ENCODE peak calls at places on chromosomes 7 and 10, in seven cellular contexts. One of them, this sample, is unnamed.

GRCh38 chr10:122154733-122155366 is 116.2 kb upstream of the BTBD16 start:
- DNase-seq in H1: no peak
- DNase-seq in stomach: no peak
- DNase-seq in suprapubic skin: no peak
- DNase-seq in ovary: no peak
- DNase-seq in transverse colon: no peak
- DNase-seq in A549: no peak
- DNase-seq in this sample: peak; percentile 48

GRCh38 chr7:90973146-90973545 is 291.1 kb upstream of the FZD1 start:
- DNase-seq in ovary: no peak
- DNase-seq in stomach: no peak
- DNase-seq in H1: no peak
- DNase-seq in A549: no peak
- DNase-seq in suprapubic skin: no peak
- DNase-seq in transverse colon: no peak
- DNase-seq in this sample: no peak

GRCh38 chr10:15844517-15844916 is 15.8 kb downstream of the MINDY3 start:
- DNase-seq in H1: no peak
- DNase-seq in A549: no peak
- DNase-seq in transverse colon: no peak
- DNase-seq in suprapubic skin: no peak
- DNase-seq in ovary: no peak
- DNase-seq in stomach: no peak
- DNase-seq in this sample: no peak

GRCh38 chr7:46432666-46433065 is 511.6 kb upstream of the IGFBP3 start:
- DNase-seq in ovary: no peak
- DNase-seq in H1: no peak
- DNase-seq in suprapubic skin: no peak
- DNase-seq in A549: peak; percentile 10
- DNase-seq in stomach: no peak
- DNase-seq in transverse colon: no peak
- DNase-seq in this sample: no peak

GRCh38 chr7:81500631-81501030 is 269.2 kb downstream of the HGF start:
- DNase-seq in suprapubic skin: no peak
- DNase-seq in transverse colon: no peak
- DNase-seq in A549: no peak
- DNase-seq in ovary: no peak
- DNase-seq in stomach: no peak
- DNase-seq in H1: no peak
- DNase-seq in this sample: no peak

GRCh38 chr10:97683556-97684357 is 3.3 kb downstream of the AVPI1 start:
- DNase-seq in suprapubic skin: no peak
- DNase-seq in H1: no peak
- DNase-seq in transverse colon: peak; percentile 68
- DNase-seq in ovary: no peak
- DNase-seq in stomach: peak; percentile 37
- DNase-seq in A549: peak; percentile 47
- DNase-seq in this sample: peak; percentile 26

GRCh38 chr7:131652934-131653333 is 96.5 kb upstream of the PODXL start:
- DNase-seq in suprapubic skin: no peak
- DNase-seq in transverse colon: no peak
- DNase-seq in A549: no peak
- DNase-seq in H1: no peak
- DNase-seq in stomach: no peak
- DNase-seq in ovary: no peak
- DNase-seq in this sample: no peak

GRCh38 chr10:119872860-119873671 is 423 bp upstream of the MCMBP start:
- DNase-seq in stomach: peak; percentile 89
- DNase-seq in A549: peak; percentile 49
- DNase-seq in suprapubic skin: peak; percentile 86
- DNase-seq in transverse colon: peak; percentile 91
- DNase-seq in ovary: peak; percentile 83
- DNase-seq in H1: no peak
- DNase-seq in this sample: peak; percentile 73

GRCh38 chr7:28200598-28200997 is 20.0 kb upstream of the JAZF1 start:
- DNase-seq in A549: no peak
- DNase-seq in H1: no peak
- DNase-seq in suprapubic skin: no peak
- DNase-seq in stomach: no peak
- DNase-seq in ovary: no peak
- DNase-seq in transverse colon: no peak
- DNase-seq in this sample: no peak

GRCh38 chr7:45924283-45924682 is 3.2 kb upstream of the IGFBP3 start:
- DNase-seq in stomach: no peak
- DNase-seq in H1: no peak
- DNase-seq in A549: peak; percentile 67
- DNase-seq in suprapubic skin: no peak
- DNase-seq in ovary: no peak
- DNase-seq in transverse colon: no peak
- DNase-seq in this sample: no peak

GRCh38 chr7:75793676-75794075 is 19.9 kb downstream of the CCL24 start:
- DNase-seq in H1: no peak
- DNase-seq in stomach: no peak
- DNase-seq in suprapubic skin: no peak
- DNase-seq in transverse colon: no peak
- DNase-seq in A549: no peak
- DNase-seq in ovary: no peak
- DNase-seq in this sample: no peak

GRCh38 chr7:157399086-157399687 is 62.4 kb downstream of the DNAJB6 start:
- DNase-seq in stomach: no peak
- DNase-seq in H1: no peak
- DNase-seq in A549: no peak
- DNase-seq in suprapubic skin: no peak
- DNase-seq in ovary: no peak
- DNase-seq in transverse colon: no peak
- DNase-seq in this sample: no peak

GRCh38 chr7:152743600-152743999 is 16.0 kb upstream of the ACTR3B start:
- DNase-seq in stomach: no peak
- DNase-seq in A549: no peak
- DNase-seq in transverse colon: no peak
- DNase-seq in ovary: no peak
- DNase-seq in suprapubic skin: peak; percentile 19
- DNase-seq in H1: no peak
- DNase-seq in this sample: no peak

GRCh38 chr7:152751449-152752141 is 8.0 kb upstream of the ACTR3B start:
- DNase-seq in H1: no peak
- DNase-seq in A549: no peak
- DNase-seq in ovary: no peak
- DNase-seq in transverse colon: no peak
- DNase-seq in suprapubic skin: no peak
- DNase-seq in stomach: no peak
- DNase-seq in this sample: no peak

GRCh38 chr7:152752513-152752912 is 7.0 kb upstream of the ACTR3B start:
- DNase-seq in suprapubic skin: no peak
- DNase-seq in A549: no peak
- DNase-seq in transverse colon: no peak
- DNase-seq in H1: no peak
- DNase-seq in stomach: no peak
- DNase-seq in ovary: no peak
- DNase-seq in this sample: no peak

DNA sequence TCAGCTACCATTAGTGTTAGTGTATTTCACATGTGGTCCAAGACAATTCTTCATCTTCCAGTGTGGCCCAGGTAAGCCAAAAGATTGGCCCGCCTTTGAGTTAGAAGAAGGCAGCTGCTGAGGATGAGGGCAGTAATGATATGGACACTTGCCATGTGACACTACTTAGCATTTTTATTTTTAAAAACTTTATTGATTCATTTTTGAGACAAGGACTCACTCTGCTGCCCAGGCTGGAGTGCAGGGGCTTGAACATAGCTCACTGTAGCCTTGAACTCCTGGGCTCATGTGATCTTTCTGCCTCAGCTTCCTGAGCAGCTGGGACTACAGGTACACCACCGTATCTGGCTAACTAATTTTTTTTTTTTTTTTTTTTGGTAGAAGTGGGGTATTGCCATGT is 12.3 kb upstream of the ACTR3B start:
- DNase-seq in transverse colon: no peak
- DNase-seq in stomach: no peak
- DNase-seq in H1: no peak
- DNase-seq in ovary: no peak
- DNase-seq in A549: no peak
- DNase-seq in suprapubic skin: no peak
- DNase-seq in this sample: no peak
- TF ChIP-seq EP300 in transverse colon: no peak
- TF ChIP-seq EP300 in stomach: no peak
- TF ChIP-seq EP300 in H1: no peak
- TF ChIP-seq EP300 in ovary: no peak
- TF ChIP-seq EP300 in A549: no peak
- TF ChIP-seq EP300 in suprapubic skin: no peak
- TF ChIP-seq EP300 in this sample: no peak

GRCh38 chr7:95718556-95719410 is 53.6 kb upstream of the DYNC1I1 start:
- DNase-seq in stomach: no peak
- DNase-seq in H1: no peak
- DNase-seq in A549: peak; percentile 21
- DNase-seq in suprapubic skin: no peak
- DNase-seq in ovary: no peak
- DNase-seq in transverse colon: no peak
- DNase-seq in this sample: no peak
- TF ChIP-seq CTCF in stomach: no peak
- TF ChIP-seq CTCF in H1: peak; percentile 11
- TF ChIP-seq CTCF in A549: peak; percentile 65
- TF ChIP-seq CTCF in suprapubic skin: no peak
- TF ChIP-seq CTCF in ovary: no peak
- TF ChIP-seq CTCF in transverse colon: no peak
- TF ChIP-seq CTCF in this sample: no peak

DNA sequence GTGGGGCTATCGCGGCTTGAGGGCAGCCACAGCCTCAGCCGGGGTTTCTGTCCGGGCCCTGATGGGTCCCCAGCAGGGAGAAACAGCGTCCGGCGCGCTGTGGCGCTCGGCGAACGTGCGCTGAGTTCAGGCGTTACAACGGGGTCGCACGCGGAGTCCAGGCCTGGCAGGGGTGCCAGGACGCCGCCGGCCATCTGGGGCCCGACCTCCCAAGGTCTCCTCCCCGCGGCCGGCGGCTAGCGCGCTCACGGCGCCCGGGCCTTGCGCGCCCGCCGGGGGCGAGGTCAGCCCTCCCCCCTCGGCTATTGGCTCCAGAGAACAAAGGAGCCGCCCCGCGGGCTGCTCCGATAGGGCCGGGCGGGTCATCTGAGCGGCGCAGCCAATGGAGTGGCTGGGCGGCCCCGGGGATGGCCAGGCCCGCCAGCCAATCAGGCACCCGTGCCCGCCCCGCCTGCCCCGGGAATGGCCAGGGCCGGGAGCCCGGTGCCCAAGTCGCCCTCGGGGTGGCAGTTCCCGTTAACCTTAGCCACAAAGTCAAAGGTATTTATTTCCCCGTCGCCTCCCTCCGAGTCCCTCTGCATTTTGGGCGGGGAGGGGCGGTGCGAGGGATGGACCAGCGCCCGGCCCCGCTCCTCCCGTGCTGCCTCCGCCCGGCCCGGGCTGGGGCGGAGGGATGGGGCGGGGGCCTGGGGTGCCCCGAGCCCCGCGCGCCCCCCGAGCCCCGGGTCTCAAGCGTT is at the start of gene ZNF775:
- DNase-seq in suprapubic skin: peak; percentile 96
- DNase-seq in transverse colon: peak; percentile 97
- DNase-seq in ovary: peak; percentile 96
- DNase-seq in A549: peak; percentile 100
- DNase-seq in H1: peak; percentile 89
- DNase-seq in stomach: peak; percentile 97
- DNase-seq in this sample: peak; percentile 88
- TF ChIP-seq POLR2A in suprapubic skin: peak; percentile 61
- TF ChIP-seq POLR2A in transverse colon: peak; percentile 86
- TF ChIP-seq POLR2A in ovary: peak; percentile 72
- TF ChIP-seq POLR2A in A549: peak; percentile 87
- TF ChIP-seq POLR2A in H1: no peak
- TF ChIP-seq POLR2A in stomach: no peak
- TF ChIP-seq POLR2A in this sample: peak; percentile 81

GRCh38 chr7:69800495-69800894 is 202.2 kb downstream of the AUTS2 start:
- DNase-seq in stomach: no peak
- DNase-seq in ovary: peak; percentile 10
- DNase-seq in A549: peak; percentile 30
- DNase-seq in suprapubic skin: no peak
- DNase-seq in transverse colon: no peak
- DNase-seq in H1: peak; percentile 17
- DNase-seq in this sample: no peak
- TF ChIP-seq EP300 in stomach: no peak
- TF ChIP-seq EP300 in ovary: no peak
- TF ChIP-seq EP300 in A549: no peak
- TF ChIP-seq EP300 in suprapubic skin: no peak
- TF ChIP-seq EP300 in transverse colon: no peak
- TF ChIP-seq EP300 in H1: no peak
- TF ChIP-seq EP300 in this sample: no peak

GRCh38 chr7:108374899-108375298 is 81.3 kb downstream of the NRCAM start:
- DNase-seq in stomach: no peak
- DNase-seq in A549: no peak
- DNase-seq in H1: no peak
- DNase-seq in transverse colon: no peak
- DNase-seq in suprapubic skin: no peak
- DNase-seq in ovary: no peak
- DNase-seq in this sample: no peak

GRCh38 chr7:108380527-108380926 is 75.7 kb downstream of the NRCAM start:
- DNase-seq in suprapubic skin: no peak
- DNase-seq in H1: no peak
- DNase-seq in A549: no peak
- DNase-seq in ovary: no peak
- DNase-seq in stomach: no peak
- DNase-seq in transverse colon: no peak
- DNase-seq in this sample: no peak

GRCh38 chr7:108375668-108376067 is 80.6 kb downstream of the NRCAM start:
- DNase-seq in A549: no peak
- DNase-seq in transverse colon: no peak
- DNase-seq in suprapubic skin: no peak
- DNase-seq in stomach: no peak
- DNase-seq in H1: no peak
- DNase-seq in ovary: no peak
- DNase-seq in this sample: no peak

GRCh38 chr7:108372601-108373000 is 83.6 kb downstream of the NRCAM start:
- DNase-seq in stomach: no peak
- DNase-seq in H1: no peak
- DNase-seq in ovary: no peak
- DNase-seq in transverse colon: no peak
- DNase-seq in suprapubic skin: no peak
- DNase-seq in A549: no peak
- DNase-seq in this sample: no peak

DNA sequence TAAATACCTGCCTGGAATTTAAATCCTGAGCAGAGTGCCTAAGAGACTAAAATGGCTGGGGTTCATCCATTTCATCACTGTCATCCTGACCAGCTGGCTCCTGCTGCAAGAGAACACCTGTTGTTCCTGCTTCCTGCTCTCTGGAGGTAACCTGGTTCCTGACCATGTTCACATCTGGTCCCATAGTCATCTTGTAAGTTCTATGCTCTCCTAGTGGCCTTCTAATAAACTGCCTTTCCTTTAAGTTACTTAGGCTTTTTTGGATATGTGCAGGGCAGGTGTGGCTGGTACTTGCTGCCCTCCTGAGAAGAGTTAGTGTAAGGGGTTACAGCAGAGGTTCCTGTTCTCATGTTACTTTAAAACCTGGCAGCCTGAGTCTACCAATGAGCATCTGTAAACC is 80.0 kb downstream of the NRCAM start:
- DNase-seq in transverse colon: no peak
- DNase-seq in suprapubic skin: no peak
- DNase-seq in A549: no peak
- DNase-seq in H1: no peak
- DNase-seq in ovary: no peak
- DNase-seq in stomach: no peak
- DNase-seq in this sample: no peak
- TF ChIP-seq CTCF in transverse colon: no peak
- TF ChIP-seq CTCF in suprapubic skin: no peak
- TF ChIP-seq CTCF in A549: no peak
- TF ChIP-seq CTCF in H1: no peak
- TF ChIP-seq CTCF in ovary: no peak
- TF ChIP-seq CTCF in stomach: no peak
- TF ChIP-seq CTCF in this sample: no peak

GRCh38 chr10:65861249-65861648 is 1064.6 kb upstream of the LRRTM3 start:
- DNase-seq in transverse colon: no peak
- DNase-seq in A549: no peak
- DNase-seq in suprapubic skin: no peak
- DNase-seq in ovary: no peak
- DNase-seq in H1: no peak
- DNase-seq in stomach: no peak
- DNase-seq in this sample: no peak
- TF ChIP-seq POLR2A in transverse colon: no peak
- TF ChIP-seq POLR2A in A549: no peak
- TF ChIP-seq POLR2A in suprapubic skin: no peak
- TF ChIP-seq POLR2A in ovary: no peak
- TF ChIP-seq POLR2A in H1: no peak
- TF ChIP-seq POLR2A in stomach: no peak
- TF ChIP-seq POLR2A in this sample: no peak

This sample was measured in tibial nerve.